ENCODE peak calls at places on chromosomes 11 and 22, in nine cellular contexts. V, P, O, H, D, G, Y, I and F are unnamed samples.

GRCh38 chr11:27972432-27973170 is 135.4 kb downstream of the KIF18A start:
- DNase-seq in H (peak), Y (no peak), G (no peak), I (no peak), D (no peak), V (no peak), P (no peak), O (no peak), F (no peak)

GRCh38 chr11:70265341-70265740 is 5.1 kb upstream of the PPFIA1 start:
- DNase-seq in O (no peak), G (no peak), D (no peak), P (no peak), I (peak), Y (no peak), V (no peak), H (no peak), F (peak)

GRCh38 chr11:19905280-19905853 is 192.7 kb downstream of the NAV2 start:
- DNase-seq in Y (no peak), I (peak), V (no peak), H (no peak), D (peak), G (no peak), O (peak), P (peak), F (no peak)

GRCh38 chr22:45441158-45441557 is 27.7 kb downstream of the RIBC2 start:
- DNase-seq in H (peak), G (peak), O (peak), V (no peak), Y (peak), P (peak), I (peak), D (peak), F (peak)

GRCh38 chr22:31271026-31271425 is 21.3 kb downstream of the PIK3IP1 start:
- DNase-seq in D (no peak), I (no peak), O (no peak), P (no peak), Y (no peak), G (no peak), V (no peak), H (no peak), F (no peak)

GRCh38 chr11:11373934-11374333 is 20.9 kb upstream of the CSNK2A3 start:
- DNase-seq in Y (no peak), D (no peak), G (no peak), O (no peak), P (no peak), I (no peak), V (no peak), H (no peak), F (no peak)

GRCh38 chr11:6618117-6619020 is 853 bp downstream of the TPP1 start:
- DNase-seq in I (no peak), G (no peak), H (no peak), D (no peak), P (no peak), O (no peak), Y (no peak), V (peak), F (peak)

GRCh38 chr11:1852885-1853284 is at the start of gene LSP1:
- DNase-seq in D (no peak), O (no peak), H (no peak), Y (no peak), G (no peak), I (peak), V (peak), P (no peak), F (peak)

GRCh38 chr11:86688398-86689179 is 16.2 kb upstream of the ME3 start:
- DNase-seq in H (no peak), Y (no peak), O (no peak), P (no peak), D (no peak), I (no peak), G (no peak), V (no peak), F (peak)

GRCh38 chr11:63908631-63909491 is 8.1 kb downstream of the RCOR2 start:
- DNase-seq in I (peak), G (no peak), H (no peak), V (no peak), D (no peak), Y (no peak), O (no peak), P (no peak), F (no peak)

GRCh38 chr11:30553521-30554110 is 32.5 kb downstream of the MPPED2 start:
- DNase-seq in D (no peak), G (no peak), V (no peak), P (no peak), O (no peak), I (no peak), Y (no peak), H (no peak), F (no peak)

GRCh38 chr11:72336163-72336562 is 92.2 kb upstream of the PHOX2A start:
- DNase-seq in V (no peak), O (no peak), H (no peak), G (no peak), D (no peak), P (no peak), I (no peak), Y (no peak), F (no peak)

GRCh38 chr11:2203440-2204259 is 32.0 kb upstream of the TH start:
- DNase-seq in O (no peak), I (no peak), G (no peak), V (no peak), H (no peak), D (no peak), P (no peak), Y (peak), F (no peak)

GRCh38 chr22:19932367-19933206 is 9.0 kb upstream of the COMT start:
- DNase-seq in G (no peak), P (peak), D (no peak), O (no peak), H (no peak), I (no peak), V (no peak), Y (no peak), F (no peak)

GRCh38 chr11:13354335-13354734 is 76.7 kb downstream of the BMAL1 start:
- DNase-seq in P (no peak), I (no peak), H (no peak), O (peak), D (peak), G (no peak), V (no peak), Y (peak), F (no peak)

GRCh38 chr22:43723816-43724215 is 88.3 kb downstream of the EFCAB6 start:
- DNase-seq in D (no peak), Y (no peak), P (no peak), V (no peak), O (no peak), H (peak), G (no peak), I (no peak), F (no peak)

GRCh38 chr11:129190087-129190486 is 2.0 kb downstream of the ARHGAP32 start:
- DNase-seq in Y (no peak), O (no peak), D (no peak), H (no peak), P (no peak), G (peak), V (no peak), I (no peak), F (no peak)

GRCh38 chr11:134691985-134692384 is 279.9 kb upstream of the B3GAT1 start:
- DNase-seq in G (no peak), V (no peak), D (no peak), Y (no peak), O (no peak), H (no peak), P (no peak), I (no peak), F (no peak)

GRCh38 chr11:13717331-13717730 is 48.9 kb downstream of the FAR1 start:
- DNase-seq in I (no peak), H (peak), O (no peak), G (no peak), D (no peak), Y (no peak), V (no peak), P (no peak), F (no peak)

GRCh38 chr11:11038339-11039248 is 180.7 kb upstream of the ZBED5 start:
- DNase-seq in I (no peak), D (no peak), H (no peak), V (no peak), O (no peak), G (no peak), Y (no peak), P (peak), F (no peak)

GRCh38 chr11:122138759-122139594 is 23.0 kb upstream of the BLID start:
- DNase-seq in D (peak), P (peak), Y (no peak), O (no peak), V (no peak), H (no peak), G (no peak), I (no peak), F (no peak)

GRCh38 chr22:38755911-38756532 is at the start of gene SUN2:
- DNase-seq in V (peak), I (peak), G (no peak), H (no peak), P (peak), Y (peak), D (peak), O (no peak), F (peak)

GRCh38 chr11:101717621-101718020 is 133.8 kb upstream of the TRPC6 start:
- DNase-seq in Y (no peak), G (no peak), D (no peak), P (no peak), H (no peak), I (no peak), O (no peak), V (no peak), F (no peak)

GRCh38 chr11:74257934-74258553 is 53.4 kb downstream of the P4HA3 start:
- DNase-seq in I (no peak), H (no peak), P (peak), V (no peak), G (no peak), O (no peak), D (no peak), Y (no peak), F (no peak)